ENCODE peak calls at places on chromosomes 6 and 20, in seven cellular contexts. M is coronary artery, X is adrenal gland, O is lung, C is AG09309, J is psoas muscle, A is retinal pigment epithelial cell. H is an unnamed sample.
A peak's percentile ranks its signal among the peaks of the same experiment; 100 is the strongest.

GRCh38 chr20:3077618-3078134 is 6.3 kb downstream of the OXT start:
- DNase-seq in C (no peak), J (no peak), M (no peak), O (no peak), X (no peak), A (no peak), H (no peak)

GRCh38 chr6:54071941-54072340 is 39.3 kb upstream of the MLIP start:
- DNase-seq in M (no peak), C (no peak), J (no peak), X (no peak), A (no peak), O (no peak), H (no peak)

GRCh38 chr6:17281100-17281496 is at the start of gene RBM24:
- DNase-seq in X (peak; percentile 69), O (peak; percentile 59), A (no peak), C (no peak), M (peak; percentile 79), J (peak; percentile 64), H (no peak)

GRCh38 chr20:41619360-41620115 is 1.4 kb upstream of the CHD6 start:
- DNase-seq in A (no peak), C (no peak), M (no peak), X (no peak), O (no peak), J (no peak), H (no peak)

GRCh38 chr6:47044418-47044817 is 2.3 kb upstream of the ADGRF1 start:
- DNase-seq in M (no peak), C (no peak), X (no peak), O (no peak), J (no peak), A (no peak), H (no peak)

GRCh38 chr20:32458061-32458836 is 100.1 kb downstream of the ASXL1 start:
- DNase-seq in A (no peak), C (no peak), J (no peak), X (no peak), M (no peak), O (no peak), H (no peak)

GRCh38 chr20:9555781-9556180 is 41.4 kb downstream of the LAMP5 start:
- DNase-seq in C (no peak), O (no peak), X (no peak), J (no peak), A (no peak), M (no peak), H (no peak)

GRCh38 chr6:30325873-30326445 is 768 bp upstream of the TRIM39 start:
- DNase-seq in X (no peak), C (peak; percentile 38), M (peak; percentile 76), J (peak; percentile 40), A (peak; percentile 59), O (no peak), H (peak; percentile 49)

GRCh38 chr6:110315856-110316398 is 42.2 kb downstream of the METTL24 start:
- DNase-seq in A (no peak), C (no peak), X (no peak), M (no peak), J (no peak), O (no peak), H (no peak)

GRCh38 chr6:149093643-149094042 is 223.9 kb upstream of the TAB2 start:
- DNase-seq in A (no peak), M (no peak), X (no peak), J (no peak), O (no peak), C (peak; percentile 35), H (no peak)

GRCh38 chr6:90485615-90486277 is 101.1 kb downstream of the MAP3K7 start:
- DNase-seq in M (no peak), O (no peak), J (no peak), A (no peak), C (no peak), X (no peak), H (no peak)

GRCh38 chr6:20092071-20092566 is 120.2 kb downstream of the MBOAT1 start:
- DNase-seq in A (no peak), M (no peak), O (no peak), C (peak; percentile 25), X (no peak), J (no peak), H (peak; percentile 42)

GRCh38 chr20:59561614-59562277 is 42.6 kb upstream of the PHACTR3 start:
- DNase-seq in X (no peak), O (no peak), J (no peak), C (no peak), M (no peak), A (no peak), H (no peak)

GRCh38 chr20:59559024-59559817 is 45.1 kb upstream of the PHACTR3 start:
- DNase-seq in J (no peak), O (no peak), C (no peak), X (no peak), A (no peak), M (no peak), H (no peak)

GRCh38 chr20:59559863-59560262 is 44.5 kb upstream of the PHACTR3 start:
- DNase-seq in M (no peak), O (no peak), J (no peak), X (no peak), A (no peak), C (no peak), H (no peak)

GRCh38 chr20:59561228-59561605 is 43.1 kb upstream of the PHACTR3 start:
- DNase-seq in M (no peak), A (no peak), C (no peak), X (no peak), O (no peak), J (no peak), H (no peak)

DNA sequence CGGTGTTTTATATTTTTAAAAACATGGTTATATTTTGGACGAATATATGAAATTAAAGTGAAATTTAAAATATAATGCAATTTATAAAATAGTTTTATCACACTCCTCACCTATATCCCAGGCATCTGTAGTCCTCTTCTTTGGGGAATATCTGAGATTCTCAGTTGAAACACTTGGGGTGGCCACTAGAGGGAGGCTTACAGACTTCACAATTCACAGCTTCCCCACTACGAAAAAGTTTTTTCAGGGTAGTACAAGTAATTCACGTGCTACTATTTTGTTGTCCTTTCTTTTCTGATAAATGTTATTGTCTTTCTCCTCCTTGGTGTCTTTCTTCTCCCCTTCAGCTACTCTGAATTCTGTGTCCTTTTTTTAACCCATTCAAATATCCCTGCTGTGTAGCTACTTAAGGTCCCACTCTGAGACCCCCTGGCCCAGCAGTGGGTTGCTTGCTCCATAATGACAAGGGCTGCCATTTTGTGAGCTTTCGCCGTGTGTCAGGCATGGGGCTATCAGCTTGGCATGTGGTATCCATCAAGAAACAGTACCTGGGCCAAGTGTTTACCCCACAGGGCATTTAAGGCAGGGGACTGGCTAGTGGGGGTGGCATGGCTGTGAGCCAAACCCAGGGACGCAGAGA is 43.6 kb upstream of the PHACTR3 start:
- DNase-seq in A (no peak), O (no peak), X (peak; percentile 46), M (no peak), C (no peak), J (no peak), H (no peak)
- TF ChIP-seq CTCF in A (peak; percentile 37), O (no peak), X (no peak), M (no peak), C (peak; percentile 59), J (peak; percentile 25), H (peak; percentile 49)

GRCh38 chr6:160348209-160348551 is at the start of gene SLC22A3:
- DNase-seq in C (no peak), X (no peak), J (peak; percentile 68), O (no peak), A (no peak), M (no peak), H (no peak)

GRCh38 chr6:160348552-160349441 is 619 bp downstream of the SLC22A3 start:
- DNase-seq in O (peak; percentile 54), M (no peak), C (no peak), X (no peak), A (no peak), J (peak; percentile 35), H (no peak)

GRCh38 chr6:160343144-160343543 is 5.0 kb upstream of the SLC22A3 start:
- DNase-seq in M (no peak), J (no peak), C (no peak), X (no peak), O (no peak), A (no peak), H (no peak)

GRCh38 chr6:160347259-160348208 is 644 bp upstream of the SLC22A3 start:
- DNase-seq in X (no peak), O (no peak), C (no peak), M (no peak), A (no peak), J (no peak), H (no peak)

DNA sequence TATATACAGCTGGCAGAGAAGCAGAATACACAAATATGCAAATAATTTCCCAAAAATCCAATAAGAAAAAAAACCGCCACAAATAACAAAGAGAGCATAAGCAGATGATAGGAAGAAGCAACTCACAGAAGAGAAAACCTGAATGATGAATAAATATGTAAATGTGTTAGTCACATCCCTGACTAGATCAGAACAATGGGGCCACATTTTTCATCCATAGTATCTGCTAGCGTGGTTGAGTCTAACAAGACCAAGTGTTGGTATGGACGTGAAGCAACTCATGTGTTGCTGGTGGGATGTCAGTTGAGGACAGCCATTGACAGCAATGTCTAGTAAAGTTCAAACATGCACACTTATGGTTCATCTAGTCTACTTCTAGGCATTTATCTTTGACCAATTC is 3.9 kb upstream of the SLC22A3 start:
- DNase-seq in C (no peak), M (no peak), X (no peak), J (no peak), O (no peak), A (no peak), H (no peak)
- H3K4me3 ChIP-seq in C (no peak overlapping the region), M (no peak overlapping the region), X (no peak overlapping the region), J (no peak overlapping the region), O (no peak overlapping the region), A (no peak overlapping the region), H (no peak overlapping the region)

GRCh38 chr20:6630494-6630893 is 137.0 kb upstream of the BMP2 start:
- DNase-seq in X (no peak), A (no peak), J (no peak), C (no peak), M (no peak), O (no peak), H (no peak)

GRCh38 chr20:6623989-6624388 is 143.5 kb upstream of the BMP2 start:
- DNase-seq in X (no peak), O (no peak), M (no peak), A (no peak), J (no peak), C (no peak), H (no peak)

GRCh38 chr20:6632187-6632586 is 135.3 kb upstream of the BMP2 start:
- DNase-seq in X (peak; percentile 80), J (peak; percentile 26), C (no peak), M (no peak), O (no peak), A (no peak), H (no peak)

GRCh38 chr20:6626805-6627204 is 140.7 kb upstream of the BMP2 start:
- DNase-seq in O (no peak), X (no peak), C (no peak), J (no peak), M (no peak), A (no peak), H (no peak)

DNA sequence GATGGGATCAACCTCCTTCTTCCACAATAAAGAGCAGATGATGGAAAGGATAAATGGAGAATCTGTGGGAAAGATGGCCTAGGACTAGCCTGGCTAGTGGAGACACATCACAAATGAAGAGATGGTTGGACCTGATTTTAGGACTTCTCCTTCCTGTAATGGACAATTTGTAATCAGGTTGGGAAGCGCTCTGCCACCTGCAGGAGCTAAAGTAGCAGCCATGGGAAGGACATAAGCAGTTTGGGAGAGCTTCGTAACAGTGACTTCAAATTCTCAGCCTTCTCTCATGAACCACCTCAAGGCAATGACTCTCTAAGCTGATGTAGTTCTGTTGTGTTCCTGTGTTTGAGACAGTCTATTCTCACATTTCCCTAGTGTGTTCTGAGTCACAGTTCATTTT is 137.9 kb upstream of the BMP2 start:
- DNase-seq in C (no peak), A (no peak), O (no peak), X (no peak), M (no peak), J (no peak), H (no peak)
- TF ChIP-seq CTCF in C (no peak), A (peak; percentile 2), O (no peak), X (no peak), M (no peak), J (no peak), H (no peak)

GRCh38 chr20:56925696-56926101 is 296.6 kb downstream of the TFAP2C start:
- DNase-seq in J (no peak), C (no peak), O (no peak), M (no peak), A (no peak), X (no peak), H (no peak)
- H3K4me3 ChIP-seq in J (peak overlapping the region; percentile 22), C (peak overlapping the region; percentile 15), O (no peak overlapping the region), M (peak overlapping the region; percentile 49), A (no peak overlapping the region), X (peak overlapping the region; percentile 27), H (peak overlapping the region; percentile 19)